ENCODE peak calls at places on chromosomes 11 and 22, in six cellular contexts. B, Z, R, X, J and C are unnamed samples.

GRCh38 chr22:38016182-38017078 is 32.1 kb upstream of the SOX10 start:
- DNase-seq in Z (peak), J (no peak), R (no peak), B (peak), X (peak), C (peak)

GRCh38 chr22:46057206-46057605 is 80.2 kb upstream of the WNT7B start:
- DNase-seq in B (no peak), J (no peak), X (no peak), R (no peak), Z (no peak), C (peak)

GRCh38 chr11:83831929-83832328 is 545.8 kb upstream of the CCDC90B start:
- DNase-seq in B (no peak), X (no peak), J (no peak), Z (no peak), R (no peak), C (no peak)

GRCh38 chr22:32644252-32645100 is 157.0 kb upstream of the TIMP3 start:
- DNase-seq in Z (peak), B (no peak), R (no peak), X (peak), J (peak), C (no peak)

GRCh38 chr11:122900803-122901202 is 18.2 kb downstream of the JHY start:
- DNase-seq in Z (no peak), B (no peak), R (peak), X (peak), J (no peak), C (no peak)

GRCh38 chr11:11598243-11598642 is 23.6 kb downstream of the GALNT18 start:
- DNase-seq in Z (no peak), R (no peak), B (no peak), J (no peak), X (no peak), C (no peak)

GRCh38 chr22:30027791-30028190 is 52.5 kb upstream of the HORMAD2 start:
- DNase-seq in J (no peak), Z (no peak), B (no peak), R (no peak), X (no peak), C (no peak)

GRCh38 chr11:66334605-66335442 is 1.4 kb downstream of the RIN1 start:
- DNase-seq in Z (no peak), B (no peak), J (no peak), R (no peak), X (no peak), C (no peak)

GRCh38 chr11:66313321-66314185 is 3.3 kb downstream of the CD248 start:
- DNase-seq in Z (no peak), J (no peak), X (peak), R (no peak), B (peak), C (no peak)

GRCh38 chr22:36343720-36344105 is 44.1 kb downstream of the MYH9 start:
- DNase-seq in Z (no peak), J (no peak), R (no peak), X (no peak), B (no peak), C (no peak)

GRCh38 chr11:10459029-10459970 is 4.2 kb downstream of the AMPD3 start:
- DNase-seq in R (peak), J (peak), B (no peak), Z (no peak), X (no peak), C (peak)

GRCh38 chr11:85723088-85723487 is 37.1 kb upstream of the CCDC89 start:
- DNase-seq in J (no peak), Z (no peak), B (no peak), R (no peak), X (no peak), C (no peak)

GRCh38 chr22:19088866-19089595 is 33.2 kb downstream of the DGCR2 start:
- DNase-seq in R (no peak), J (no peak), B (no peak), Z (no peak), X (no peak), C (no peak)

GRCh38 chr11:3849297-3849874 is 6.1 kb upstream of the STIM1 start:
- DNase-seq in B (peak), X (peak), R (peak), Z (no peak), J (no peak), C (peak)

GRCh38 chr22:30253205-30253852 is 6.8 kb upstream of the LIF start:
- DNase-seq in R (no peak), Z (peak), B (no peak), J (no peak), X (no peak), C (peak)

GRCh38 chr11:114208371-114208770 is 87.8 kb upstream of the NNMT start:
- DNase-seq in B (no peak), X (peak), Z (no peak), J (peak), R (no peak), C (no peak)

GRCh38 chr22:35392357-35392756 is 7.6 kb upstream of the MCM5 start:
- DNase-seq in J (no peak), R (no peak), Z (no peak), X (no peak), B (no peak), C (no peak)

GRCh38 chr11:35305670-35306382 is 113.5 kb downstream of the SLC1A2 start:
- DNase-seq in X (peak), Z (no peak), R (peak), J (peak), B (peak), C (no peak)

GRCh38 chr11:41449483-41450050 is 9.9 kb downstream of the LRRC4C start:
- DNase-seq in J (no peak), X (no peak), R (no peak), Z (no peak), B (no peak), C (no peak)

GRCh38 chr11:114082767-114083181 is 23.3 kb downstream of the ZBTB16 start:
- DNase-seq in X (no peak), R (no peak), B (no peak), Z (no peak), J (no peak), C (no peak)

GRCh38 chr22:50627452-50627913 is 469 bp downstream of the ARSA start:
- DNase-seq in X (no peak), R (no peak), J (peak), B (no peak), Z (no peak), C (no peak)

GRCh38 chr11:802693-803466 is 2.2 kb downstream of the PIDD1 start:
- DNase-seq in R (no peak), B (no peak), Z (no peak), X (no peak), J (no peak), C (no peak)

GRCh38 chr11:125587480-125587879 is 5.2 kb upstream of the STT3A start:
- DNase-seq in J (no peak), B (no peak), X (no peak), R (no peak), Z (no peak), C (no peak)

GRCh38 chr11:36149538-36150242 is 139.5 kb downstream of the COMMD9 start:
- DNase-seq in X (peak), J (peak), B (peak), R (peak), Z (peak), C (peak)

GRCh38 chr11:111727431-111727830 is 38.8 kb downstream of the PPP2R1B start:
- DNase-seq in X (no peak), J (no peak), R (no peak), Z (no peak), B (no peak), C (no peak)

GRCh38 chr11:82906236-82906635 is 4.7 kb downstream of the DDIAS start:
- DNase-seq in X (peak), R (no peak), B (no peak), Z (no peak), J (no peak), C (no peak)

GRCh38 chr22:44351685-44352377 is 39.1 kb upstream of the SHISAL1 start:
- DNase-seq in Z (peak), R (no peak), X (peak), B (no peak), J (peak), C (peak)

GRCh38 chr11:65435981-65436411 is 13.4 kb downstream of the NEAT1 start:
- DNase-seq in R (no peak), J (no peak), Z (no peak), X (no peak), B (no peak), C (peak)

GRCh38 chr22:29205260-29205597 is 467 bp upstream of the EMID1 start:
- DNase-seq in Z (peak), R (no peak), J (no peak), B (no peak), X (no peak), C (no peak)

GRCh38 chr11:92123540-92123939 is 101.1 kb upstream of the FAT3 start:
- DNase-seq in R (no peak), X (no peak), Z (no peak), J (no peak), B (no peak), C (no peak)

GRCh38 chr11:93319224-93319839 is 11.2 kb upstream of the DEUP1 start:
- DNase-seq in Z (no peak), J (no peak), B (no peak), R (no peak), X (no peak), C (no peak)

GRCh38 chr11:65644837-65645236 is 6.9 kb downstream of the SIPA1 start:
- DNase-seq in B (no peak), J (no peak), X (no peak), Z (no peak), R (no peak), C (no peak)